ENCODE peak calls at places on chromosomes 5 and 9, in seven cellular contexts. L, J, D, U, N, I and F are unnamed samples. For H3K9me3, the result is how much of the 10 kb centered on the place peaks cover.

GRCh38 chr5:40046792-40047191 is 622.0 kb upstream of the DAB2 start:
- DNase-seq in D (peak), N (no peak), U (peak), J (no peak), L (no peak), I (peak), F (no peak)

GRCh38 chr5:76807296-76807695 is 11.5 kb upstream of the F2RL1 start:
- DNase-seq in U (peak), J (peak), N (no peak), L (no peak), D (peak), I (peak), F (no peak)

GRCh38 chr5:156259618-156260017 is 67.3 kb upstream of the SGCD start:
- DNase-seq in L (no peak), I (no peak), D (no peak), J (no peak), N (no peak), U (no peak), F (no peak)

GRCh38 chr5:31798168-31798567 is 159.2 kb downstream of the PDZD2 start:
- DNase-seq in L (no peak), J (no peak), N (no peak), I (no peak), D (no peak), U (no peak), F (no peak)

GRCh38 chr5:177453852-177454396 is 7.3 kb downstream of the PRR7 start:
- DNase-seq in N (no peak), D (no peak), I (peak), U (peak), L (no peak), J (no peak), F (no peak)

GRCh38 chr5:105529851-105530250 is 1967.3 kb upstream of the NUDT12 start:
- DNase-seq in I (no peak), N (no peak), L (no peak), D (no peak), U (no peak), J (no peak), F (no peak)

GRCh38 chr9:124812401-124813016 is 35.6 kb downstream of the OLFML2A start:
- DNase-seq in I (peak), L (no peak), N (no peak), J (peak), D (peak), U (peak), F (no peak)

GRCh38 chr5:164355267-164355830 is 849.9 kb downstream of the MAT2B start:
- DNase-seq in N (no peak), I (no peak), L (no peak), D (no peak), J (no peak), U (peak), F (no peak)

GRCh38 chr5:56310711-56311204 is 77.6 kb upstream of the ANKRD55 start:
- DNase-seq in U (peak), I (no peak), D (no peak), L (no peak), N (no peak), J (no peak), F (no peak)

GRCh38 chr9:97551308-97551707 is 49.8 kb downstream of the TMOD1 start:
- DNase-seq in L (no peak), N (no peak), D (no peak), U (no peak), I (no peak), J (no peak), F (no peak)

GRCh38 chr5:147169399-147169798 is 65.4 kb upstream of the STK32A start:
- DNase-seq in N (no peak), I (peak), D (no peak), U (peak), L (no peak), J (no peak), F (no peak)

GRCh38 chr5:91283899-91284298 is 99.2 kb downstream of the ARRDC3 start:
- DNase-seq in J (no peak), L (no peak), N (no peak), D (peak), I (peak), U (peak), F (no peak)

GRCh38 chr9:135649508-135649907 is 10.2 kb upstream of the GLT6D1 start:
- DNase-seq in U (no peak), L (no peak), D (no peak), N (no peak), J (no peak), I (no peak), F (no peak)

GRCh38 chr9:135644631-135645218 is 5.4 kb upstream of the GLT6D1 start:
- DNase-seq in U (no peak), L (no peak), J (peak), N (no peak), D (no peak), I (no peak), F (no peak)

GRCh38 chr9:135650408-135650807 is 11.1 kb upstream of the GLT6D1 start:
- DNase-seq in D (no peak), U (no peak), J (no peak), L (no peak), I (no peak), N (no peak), F (no peak)

GRCh38 chr9:135648494-135649410 is 9.4 kb upstream of the GLT6D1 start:
- DNase-seq in L (no peak), N (no peak), J (peak), I (no peak), D (no peak), U (no peak), F (no peak)

GRCh38 chr9:135647897-135648296 is 8.6 kb upstream of the GLT6D1 start:
- DNase-seq in N (no peak), D (no peak), U (peak), J (peak), I (no peak), L (no peak), F (no peak)
- H3K9me3 ChIP-seq in N (under half), D (under half), U (under half), J (under half), I (under half), L (half or more), F (under half)

DNA sequence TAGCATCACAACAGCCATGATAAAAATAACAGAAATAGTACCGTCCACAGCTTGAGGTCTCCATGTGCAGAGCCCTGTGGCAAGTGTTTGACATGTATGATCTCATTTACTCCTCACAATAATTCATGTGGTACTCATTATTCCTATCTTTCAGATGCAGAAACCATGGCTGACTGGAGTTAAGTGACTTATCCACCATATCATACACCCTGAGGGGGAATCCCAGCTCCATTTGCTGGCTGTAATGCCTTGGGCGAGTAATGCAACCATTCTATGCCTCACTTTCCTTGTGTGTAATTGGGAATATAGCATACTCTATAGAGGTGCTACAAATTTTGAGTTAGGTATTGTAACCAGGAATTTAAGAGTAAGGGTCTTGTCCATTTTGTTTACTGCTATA is 347.0 kb upstream of the CLINT1 start:
- DNase-seq in I (no peak), D (no peak), U (no peak), L (no peak), N (no peak), J (no peak), F (no peak)
- H3K9me3 ChIP-seq in I (under half), D (under half), U (under half), L (under half), N (under half), J (under half), F (under half)

GRCh38 chr5:50301756-50302155 is 139.3 kb downstream of the EMB start:
- DNase-seq in D (no peak), L (no peak), J (no peak), I (no peak), U (no peak), N (no peak), F (no peak)
- H3K9me3 ChIP-seq in D (under half), L (under half), J (under half), I (under half), U (under half), N (under half), F (under half)

GRCh38 chr5:180235846-180236245 is 26.8 kb upstream of the RASGEF1C start:
- DNase-seq in D (no peak), L (no peak), I (no peak), N (no peak), J (no peak), U (no peak), F (no peak)

GRCh38 chr5:180235077-180235476 is 26.1 kb upstream of the RASGEF1C start:
- DNase-seq in U (no peak), L (no peak), I (no peak), J (peak), N (no peak), D (no peak), F (no peak)

GRCh38 chr5:180238631-180239030 is 29.6 kb upstream of the RASGEF1C start:
- DNase-seq in D (no peak), U (no peak), I (no peak), N (no peak), J (no peak), L (no peak), F (no peak)

GRCh38 chr5:180234271-180234670 is 25.3 kb upstream of the RASGEF1C start:
- DNase-seq in N (no peak), U (no peak), I (no peak), J (no peak), D (no peak), L (no peak), F (no peak)

GRCh38 chr5:180233729-180234128 is 24.7 kb upstream of the RASGEF1C start:
- DNase-seq in J (no peak), L (no peak), N (no peak), I (no peak), D (no peak), U (no peak), F (peak)
- H3K9me3 ChIP-seq in J (under half), L (under half), N (under half), I (under half), D (under half), U (under half), F (under half)

DNA sequence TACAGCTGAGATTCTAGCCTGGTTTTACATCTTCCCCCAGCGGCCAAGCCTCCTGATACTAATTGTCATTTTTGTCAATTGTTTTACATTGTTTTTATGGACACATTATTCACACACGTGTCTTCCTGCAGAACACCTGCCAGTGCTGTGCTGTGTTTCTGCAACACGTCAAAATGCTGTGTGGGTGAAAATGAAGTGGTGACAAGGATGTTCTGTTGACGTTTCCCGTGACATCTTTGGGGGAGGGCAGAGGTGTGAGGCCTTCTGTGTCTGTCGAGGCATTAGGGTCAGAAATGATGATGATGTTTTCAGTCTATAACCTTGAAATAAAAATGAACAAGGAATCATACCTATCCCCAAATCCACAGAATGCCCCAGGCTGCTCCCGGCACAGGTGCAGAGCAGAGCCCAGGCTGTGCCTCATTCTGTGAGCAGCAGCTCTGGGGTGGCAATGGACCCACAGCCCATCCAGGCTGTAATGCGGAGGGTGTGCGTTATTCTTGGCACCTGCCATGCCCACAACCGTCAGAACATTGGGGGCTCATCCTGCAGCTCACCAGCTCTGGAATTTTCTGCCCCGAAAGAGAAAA is 23.6 kb upstream of the CEP72 start:
- DNase-seq in J (no peak), L (no peak), U (no peak), D (no peak), I (no peak), N (no peak), F (no peak)
- H3K9me3 ChIP-seq in J (under half), L (under half), U (under half), D (under half), I (under half), N (under half), F (under half)

GRCh38 chr5:141356133-141356532 is 1.3 kb downstream of the PCDHGA4 start:
- DNase-seq in I (no peak), N (no peak), L (no peak), D (no peak), J (no peak), U (no peak), F (no peak)
- H3K9me3 ChIP-seq in I (under half), N (under half), L (under half), D (under half), J (under half), U (under half), F (under half)

GRCh38 chr5:1150866-1151265 is 39.0 kb upstream of the SLC12A7 start:
- DNase-seq in L (no peak), I (no peak), J (no peak), D (no peak), U (no peak), N (no peak), F (no peak)
- H3K9me3 ChIP-seq in L (under half), I (under half), J (under half), D (under half), U (under half), N (under half), F (under half)

DNA sequence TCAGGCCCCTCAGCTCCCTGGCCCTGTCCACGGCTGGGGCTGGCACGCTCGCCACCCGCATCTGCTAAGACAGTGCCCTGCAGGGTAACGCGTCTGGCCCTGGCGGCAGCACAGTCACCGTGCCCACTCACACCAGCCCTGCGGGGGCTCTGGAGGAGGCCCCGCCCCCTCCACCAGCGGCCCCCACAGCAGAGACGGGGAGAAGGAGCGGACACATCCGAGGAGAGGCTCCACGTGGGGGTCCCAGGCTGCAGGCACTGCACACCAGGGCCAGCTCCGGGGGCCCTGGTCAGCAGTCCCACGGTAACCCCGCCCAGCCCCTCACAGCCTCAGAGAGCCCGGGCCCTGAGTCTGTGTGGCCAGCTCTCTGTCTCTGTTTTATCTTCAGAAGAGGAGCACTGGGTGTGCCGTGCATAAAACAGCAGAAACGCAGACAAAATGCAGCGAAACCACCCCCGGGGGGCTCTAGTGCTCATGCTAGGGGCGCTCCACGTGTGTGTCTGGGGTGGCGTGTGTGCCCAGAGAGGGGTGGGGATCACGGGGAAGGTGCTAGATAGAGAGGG is 47.5 kb upstream of the NRARP start:
- DNase-seq in J (no peak), L (no peak), U (no peak), N (no peak), I (no peak), D (no peak), F (no peak)
- H3K9me3 ChIP-seq in J (under half), L (under half), U (under half), N (under half), I (under half), D (under half), F (under half)